ENCODE peak calls at places on chromosomes 11 and 22, in four cellular contexts. T is H1, Q is breast epithelium, F is K562. A is an unnamed sample.

GRCh38 chr11:61369372-61370348 is 7.5 kb downstream of the TMEM138 start:
- DNase-seq in T (no peak), Q (no peak), F (no peak), A (no peak)

GRCh38 chr11:84398017-84398626 is 1112.0 kb upstream of the CCDC90B start:
- DNase-seq in T (no peak), Q (no peak), F (no peak), A (no peak)

GRCh38 chr11:47997063-47998053 is 17.0 kb downstream of the PTPRJ start:
- DNase-seq in T (no peak), Q (no peak), F (no peak), A (peak)

GRCh38 chr22:37228106-37229011 is 15.7 kb downstream of the RAC2 start:
- DNase-seq in T (no peak), Q (no peak), F (no peak), A (peak)

GRCh38 chr11:122556605-122557004 is 98.9 kb upstream of the UBASH3B start:
- DNase-seq in T (no peak), Q (no peak), F (no peak), A (peak)

GRCh38 chr11:70680781-70681281 is 282.5 kb downstream of the CTTN start:
- DNase-seq in T (no peak), Q (no peak), F (no peak), A (peak)

GRCh38 chr11:78298216-78298860 is 109.6 kb downstream of the USP35 start:
- DNase-seq in T (no peak), Q (no peak), F (no peak), A (no peak)

GRCh38 chr11:60389279-60389910 is 6.9 kb upstream of the MS4A14 start:
- DNase-seq in T (no peak), Q (no peak), F (no peak), A (no peak)

DNA sequence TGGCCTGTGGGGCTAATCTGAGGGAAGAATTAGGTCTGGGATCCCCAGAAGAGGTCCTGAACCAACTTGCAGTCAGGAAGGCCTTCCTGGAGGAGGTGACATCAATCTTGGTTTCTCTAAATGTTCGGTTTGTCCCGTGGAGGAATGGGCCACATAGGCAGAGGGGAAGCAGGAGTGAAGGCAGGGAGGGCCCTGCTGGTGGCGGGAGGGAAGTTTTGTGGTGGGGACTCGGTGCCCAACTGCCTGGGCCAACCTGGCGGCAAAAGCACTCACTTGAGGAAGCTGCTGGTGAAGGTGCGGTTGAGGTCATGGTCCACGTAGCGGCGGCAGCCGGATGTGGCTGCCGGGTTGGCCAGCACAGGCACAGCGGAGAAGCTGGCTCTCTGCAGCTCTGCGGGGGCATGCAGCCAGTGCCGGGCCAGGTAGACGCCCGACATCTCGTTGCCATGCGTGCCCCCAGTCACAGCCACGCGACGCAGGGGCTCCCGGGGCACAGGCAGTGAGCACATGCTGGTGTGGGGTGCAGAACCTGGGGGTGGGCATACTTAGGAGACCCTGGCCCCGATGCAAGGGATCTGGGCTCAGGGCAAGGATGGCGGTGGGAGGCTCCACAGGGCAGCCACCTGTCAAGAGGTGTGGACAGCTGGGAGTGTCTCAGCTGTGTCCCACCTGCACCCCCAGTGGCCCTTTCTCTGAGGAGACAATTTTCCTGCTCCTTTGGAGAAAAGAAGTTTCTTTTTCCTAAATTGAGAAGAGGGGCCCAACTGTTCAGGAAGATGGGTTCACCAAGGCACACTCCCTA is 3.8 kb downstream of the ACY3 start:
- DNase-seq in T (no peak), Q (no peak), F (no peak), A (peak)
- TF ChIP-seq POLR2A in T (no peak), Q (no peak), F (no peak), A (no peak)

DNA sequence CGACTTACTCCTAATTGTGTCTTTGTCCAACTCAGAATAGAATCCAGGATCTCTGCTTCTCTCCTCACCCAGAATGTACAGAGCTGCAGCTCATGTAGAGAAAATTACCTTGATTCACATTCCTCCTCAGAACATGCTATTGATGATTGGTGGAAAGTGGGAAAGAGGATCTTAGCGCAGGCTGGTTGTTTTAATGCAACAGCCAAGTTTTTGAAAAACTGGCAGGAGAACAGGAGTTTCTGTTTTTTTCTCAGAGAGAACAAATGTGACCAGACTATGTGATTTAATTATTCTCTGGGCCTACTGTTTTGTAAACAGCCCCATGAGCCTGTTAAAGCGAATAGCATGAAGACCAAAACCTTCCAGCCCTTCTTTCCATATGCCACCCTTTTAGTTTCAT is 19.1 kb upstream of the IL18BP start:
- DNase-seq in T (no peak), Q (no peak), F (no peak), A (no peak)
- H3K4me3 ChIP-seq in T (no peak), Q (no peak), F (no peak), A (no peak)

DNA sequence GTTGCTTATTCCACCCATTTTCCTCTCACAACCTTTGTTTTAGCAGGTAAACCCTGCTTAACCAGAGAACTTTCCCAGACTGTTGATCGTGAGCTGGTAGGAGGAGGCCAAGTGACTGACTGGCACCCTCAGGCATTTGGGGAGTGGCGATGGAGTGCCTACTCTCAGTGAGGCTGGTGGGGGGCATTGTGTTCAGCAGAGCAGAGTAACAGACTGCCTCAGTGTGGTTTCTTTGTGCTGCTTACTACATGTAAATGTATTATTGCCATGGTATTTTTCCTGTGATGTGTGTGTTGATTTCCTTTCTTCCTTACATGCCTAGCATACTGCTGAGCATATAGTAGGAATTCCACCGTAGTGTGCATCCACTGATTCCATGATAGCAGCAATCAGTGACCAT is 2.6 kb downstream of the MARK2 start:
- DNase-seq in T (no peak), Q (peak), F (no peak), A (no peak)
- H3K27ac ChIP-seq in T (no peak), Q (peak), F (no peak), A (no peak)

GRCh38 chr11:2991477-2992233 is 474 bp downstream of the NAP1L4 start:
- DNase-seq in T (no peak), Q (no peak), F (no peak), A (no peak)
- TF ChIP-seq POLR2A in T (peak), Q (no peak), F (no peak), A (no peak)

A was measured in spleen.